ENCODE peak calls at places on chromosomes 12 and 14, in ten cellular contexts. G is progenitor cell of endocrine pancreas; B is adipocyte; V is ascending aorta; N is gastrocnemius medialis; U is naive thymus-derived CD8-positive, alpha-beta T cell; F is ELR; L is T-helper 2 cell; K is AG04450; Y is activated gamma-delta T cell treated with anti-CD3 and anti-CD28 coated beads, Interleukin-2, amount 50 U/mL, for 16 hours. O is an unnamed sample.

GRCh38 chr12:46389130-46389616 is 16.6 kb upstream of the SLC38A2 start:
- DNase-seq in G (no peak), B (peak), V (peak), N (no peak), U (no peak), F (peak), L (no peak), K (no peak), Y (no peak), O (no peak)

GRCh38 chr14:32197919-32198318 is 3.9 kb upstream of the RNU6-7 start:
- DNase-seq in G (no peak), B (no peak), V (no peak), N (no peak), U (no peak), F (no peak), L (no peak), K (no peak), Y (no peak), O (no peak)

GRCh38 chr14:73887704-73888459 is 1.2 kb downstream of the ZNF410 start:
- DNase-seq in G (no peak), B (no peak), V (no peak), N (no peak), U (no peak), F (no peak), L (no peak), K (no peak), Y (no peak), O (no peak)

GRCh38 chr14:50830044-50830931 is 674 bp downstream of the NIN start:
- DNase-seq in G (peak), B (peak), V (peak), N (peak), U (peak), F (peak), L (peak), K (no peak), Y (peak), O (no peak)

GRCh38 chr14:58072288-58073071 is 79.5 kb downstream of the ARMH4 start:
- DNase-seq in G (peak), B (peak), V (no peak), N (no peak), U (peak), F (peak), L (peak), K (peak), Y (peak), O (no peak)

GRCh38 chr14:61322011-61322798 is 826 bp downstream of the PRKCH start:
- DNase-seq in G (no peak), B (no peak), V (no peak), N (peak), U (peak), F (no peak), L (no peak), K (no peak), Y (no peak), O (no peak)

GRCh38 chr12:88520436-88520820 is 59.8 kb downstream of the KITLG start:
- DNase-seq in G (no peak), B (peak), V (no peak), N (no peak), U (no peak), F (no peak), L (no peak), K (no peak), Y (no peak), O (no peak)

GRCh38 chr12:80044694-80045046 is 54.7 kb upstream of the OTOGL start:
- DNase-seq in G (no peak), B (peak), V (no peak), N (no peak), U (no peak), F (peak), L (no peak), K (peak), Y (no peak), O (peak)

GRCh38 chr12:96233168-96233567 is 39.0 kb downstream of the ELK3 start:
- DNase-seq in G (no peak), B (no peak), V (peak), N (no peak), U (no peak), F (no peak), L (no peak), K (no peak), Y (no peak), O (no peak)

GRCh38 chr12:101793401-101793800 is 37.4 kb downstream of the GNPTAB start:
- DNase-seq in G (no peak), B (peak), V (no peak), N (no peak), U (no peak), F (peak), L (no peak), K (no peak), Y (no peak), O (peak)

GRCh38 chr14:55339770-55340169 is 68.5 kb downstream of the FBXO34 start:
- DNase-seq in G (no peak), B (no peak), V (no peak), N (no peak), U (no peak), F (no peak), L (no peak), K (no peak), Y (peak), O (no peak)

GRCh38 chr12:78864483-78865296 is at the start of gene SYT1:
- DNase-seq in G (peak), B (peak), V (peak), N (no peak), U (no peak), F (peak), L (no peak), K (peak), Y (no peak), O (no peak)

GRCh38 chr12:49515266-49515665 is 23.6 kb upstream of the KCNH3 start:
- DNase-seq in G (no peak), B (peak), V (no peak), N (no peak), U (no peak), F (peak), L (no peak), K (peak), Y (no peak), O (peak)

GRCh38 chr12:113136990-113137511 is 1.5 kb upstream of the RASAL1 start:
- DNase-seq in G (no peak), B (no peak), V (no peak), N (no peak), U (no peak), F (no peak), L (no peak), K (no peak), Y (no peak), O (no peak)

GRCh38 chr12:51428256-51428655 is 3.6 kb downstream of the SLC4A8 start:
- DNase-seq in G (no peak), B (no peak), V (no peak), N (no peak), U (no peak), F (no peak), L (no peak), K (no peak), Y (no peak), O (no peak)

GRCh38 chr12:6745751-6746525 is 7.0 kb downstream of the MLF2 start:
- DNase-seq in G (no peak), B (no peak), V (no peak), N (no peak), U (no peak), F (peak), L (no peak), K (no peak), Y (no peak), O (no peak)

GRCh38 chr12:104354868-104355570 is 51.5 kb downstream of the EID3 start:
- DNase-seq in G (no peak), B (no peak), V (peak), N (no peak), U (no peak), F (no peak), L (no peak), K (no peak), Y (no peak), O (no peak)

GRCh38 chr12:118357327-118358007 is 15.2 kb downstream of the TAOK3 start:
- DNase-seq in G (no peak), B (no peak), V (no peak), N (peak), U (peak), F (peak), L (no peak), K (no peak), Y (peak), O (no peak)

GRCh38 chr12:2035421-2036080 is 17.2 kb upstream of the CACNA1C start:
- DNase-seq in G (no peak), B (no peak), V (no peak), N (no peak), U (no peak), F (no peak), L (no peak), K (no peak), Y (no peak), O (no peak)

GRCh38 chr12:94435511-94435927 is 24.1 kb downstream of the CEP83 start:
- DNase-seq in G (no peak), B (no peak), V (no peak), N (no peak), U (no peak), F (no peak), L (no peak), K (no peak), Y (no peak), O (no peak)

GRCh38 chr12:114820773-114821172 is 136.8 kb upstream of the TBX3 start:
- DNase-seq in G (no peak), B (no peak), V (no peak), N (no peak), U (no peak), F (no peak), L (no peak), K (no peak), Y (no peak), O (no peak)

GRCh38 chr12:64318605-64319004 is 72.0 kb downstream of the C12orf56 start:
- DNase-seq in G (no peak), B (peak), V (no peak), N (no peak), U (no peak), F (peak), L (no peak), K (no peak), Y (no peak), O (no peak)

GRCh38 chr14:93548102-93548843 is 117.5 kb downstream of the UNC79 start:
- DNase-seq in G (no peak), B (no peak), V (no peak), N (no peak), U (no peak), F (no peak), L (no peak), K (no peak), Y (no peak), O (peak)

GRCh38 chr12:55938826-55939501 is 8.0 kb downstream of the DGKA start:
- DNase-seq in G (no peak), B (no peak), V (no peak), N (no peak), U (no peak), F (peak), L (no peak), K (no peak), Y (no peak), O (no peak)

GRCh38 chr12:30696943-30697342 is 1.3 kb upstream of the IPO8 start:
- DNase-seq in G (no peak), B (no peak), V (no peak), N (no peak), U (no peak), F (no peak), L (no peak), K (no peak), Y (no peak), O (no peak)

GRCh38 chr12:6452908-6453630 is 1.2 kb downstream of the TAPBPL start:
- DNase-seq in G (no peak), B (no peak), V (peak), N (no peak), U (no peak), F (no peak), L (no peak), K (no peak), Y (no peak), O (no peak)

GRCh38 chr12:693937-694533 is 30.8 kb upstream of the NINJ2 start:
- DNase-seq in G (no peak), B (no peak), V (peak), N (no peak), U (no peak), F (no peak), L (no peak), K (no peak), Y (no peak), O (no peak)

GRCh38 chr14:101444116-101444515 is 117.2 kb upstream of the DIO3 start:
- DNase-seq in G (no peak), B (no peak), V (no peak), N (no peak), U (no peak), F (peak), L (no peak), K (no peak), Y (no peak), O (no peak)

GRCh38 chr14:38884109-38884508 is 218.9 kb downstream of the SEC23A start:
- DNase-seq in G (no peak), B (no peak), V (no peak), N (no peak), U (no peak), F (no peak), L (no peak), K (no peak), Y (no peak), O (no peak)